ENCODE peak calls at places on chromosomes 3 and 15, in five cellular contexts. One of them, this sample, is unnamed. For H3K4me1, the result is how much of the 10 kb centered on the place peaks cover.

GRCh38 chr3:30516238-30516637 is 90.2 kb upstream of the TGFBR2 start:
- DNase-seq in CD8-positive, alpha-beta memory T cell: no peak
- DNase-seq in spleen: no peak
- DNase-seq in transverse colon: no peak
- DNase-seq in GM23338: no peak
- DNase-seq in this sample: no peak

GRCh38 chr3:32398531-32398930 is 6.9 kb downstream of the CMTM7 start:
- DNase-seq in GM23338: no peak
- DNase-seq in CD8-positive, alpha-beta memory T cell: no peak
- DNase-seq in spleen: peak
- DNase-seq in transverse colon: no peak
- DNase-seq in this sample: peak

GRCh38 chr3:162175145-162175544 is 678.5 kb downstream of the OTOL1 start:
- DNase-seq in CD8-positive, alpha-beta memory T cell: no peak
- DNase-seq in spleen: no peak
- DNase-seq in GM23338: no peak
- DNase-seq in transverse colon: no peak
- DNase-seq in this sample: no peak

GRCh38 chr15:30827625-30828303 is 76.0 kb upstream of the FAN1 start:
- DNase-seq in GM23338: no peak
- DNase-seq in transverse colon: no peak
- DNase-seq in spleen: no peak
- DNase-seq in CD8-positive, alpha-beta memory T cell: no peak
- DNase-seq in this sample: no peak

GRCh38 chr3:192685801-192686200 is 41.5 kb downstream of the FGF12 start:
- DNase-seq in spleen: no peak
- DNase-seq in CD8-positive, alpha-beta memory T cell: no peak
- DNase-seq in GM23338: no peak
- DNase-seq in transverse colon: no peak
- DNase-seq in this sample: no peak

GRCh38 chr3:44365952-44366351 is 27.4 kb downstream of the TCAIM start:
- DNase-seq in GM23338: no peak
- DNase-seq in spleen: no peak
- DNase-seq in CD8-positive, alpha-beta memory T cell: no peak
- DNase-seq in transverse colon: no peak
- DNase-seq in this sample: no peak

GRCh38 chr3:151384741-151385174 is at the start of gene P2RY12:
- DNase-seq in CD8-positive, alpha-beta memory T cell: no peak
- DNase-seq in spleen: no peak
- DNase-seq in transverse colon: no peak
- DNase-seq in GM23338: no peak
- DNase-seq in this sample: no peak

GRCh38 chr3:179603831-179604230 is 607 bp downstream of the MRPL47 start:
- DNase-seq in transverse colon: no peak
- DNase-seq in GM23338: no peak
- DNase-seq in CD8-positive, alpha-beta memory T cell: no peak
- DNase-seq in spleen: no peak
- DNase-seq in this sample: no peak

GRCh38 chr3:194130807-194131589 is 5.0 kb upstream of the HES1 start:
- DNase-seq in transverse colon: peak
- DNase-seq in spleen: no peak
- DNase-seq in CD8-positive, alpha-beta memory T cell: no peak
- DNase-seq in GM23338: peak
- DNase-seq in this sample: no peak

GRCh38 chr3:13018039-13018431 is 55.2 kb downstream of the IQSEC1 start:
- DNase-seq in GM23338: no peak
- DNase-seq in spleen: peak
- DNase-seq in transverse colon: peak
- DNase-seq in CD8-positive, alpha-beta memory T cell: peak
- DNase-seq in this sample: peak

GRCh38 chr3:43082457-43082856 is 23.4 kb downstream of the POMGNT2 start:
- DNase-seq in GM23338: no peak
- DNase-seq in CD8-positive, alpha-beta memory T cell: no peak
- DNase-seq in spleen: no peak
- DNase-seq in transverse colon: no peak
- DNase-seq in this sample: no peak

GRCh38 chr15:93982226-93982641 is 249.1 kb upstream of the MCTP2 start:
- DNase-seq in transverse colon: no peak
- DNase-seq in CD8-positive, alpha-beta memory T cell: no peak
- DNase-seq in spleen: no peak
- DNase-seq in GM23338: no peak
- DNase-seq in this sample: peak

GRCh38 chr3:97889814-97890213 is 68.0 kb downstream of the CRYBG3 start:
- DNase-seq in GM23338: peak
- DNase-seq in transverse colon: no peak
- DNase-seq in CD8-positive, alpha-beta memory T cell: no peak
- DNase-seq in spleen: no peak
- DNase-seq in this sample: no peak

GRCh38 chr3:15427981-15428380 is 583 bp downstream of the EAF1 start:
- DNase-seq in CD8-positive, alpha-beta memory T cell: no peak
- DNase-seq in GM23338: peak
- DNase-seq in transverse colon: peak
- DNase-seq in spleen: no peak
- DNase-seq in this sample: no peak

GRCh38 chr3:50885491-50885890 is 210.8 kb downstream of the DOCK3 start:
- DNase-seq in spleen: no peak
- DNase-seq in CD8-positive, alpha-beta memory T cell: no peak
- DNase-seq in transverse colon: no peak
- DNase-seq in GM23338: peak
- DNase-seq in this sample: no peak

GRCh38 chr3:46947981-46948791 is 28.4 kb downstream of the CCDC12 start:
- DNase-seq in transverse colon: peak
- DNase-seq in CD8-positive, alpha-beta memory T cell: peak
- DNase-seq in GM23338: no peak
- DNase-seq in spleen: peak
- DNase-seq in this sample: no peak

GRCh38 chr3:67154429-67154828 is 156.3 kb downstream of the KBTBD8 start:
- DNase-seq in transverse colon: no peak
- DNase-seq in CD8-positive, alpha-beta memory T cell: no peak
- DNase-seq in spleen: no peak
- DNase-seq in GM23338: peak
- DNase-seq in this sample: no peak

GRCh38 chr3:99712291-99712954 is 74.0 kb downstream of the COL8A1 start:
- DNase-seq in transverse colon: no peak
- DNase-seq in CD8-positive, alpha-beta memory T cell: no peak
- DNase-seq in spleen: no peak
- DNase-seq in GM23338: no peak
- DNase-seq in this sample: no peak

GRCh38 chr3:16513141-16514020 is at the start of gene RFTN1:
- DNase-seq in GM23338: peak
- DNase-seq in CD8-positive, alpha-beta memory T cell: peak
- DNase-seq in transverse colon: peak
- DNase-seq in spleen: peak
- DNase-seq in this sample: no peak

GRCh38 chr15:76199106-76200082 is 111.9 kb downstream of the ETFA start:
- DNase-seq in spleen: no peak
- DNase-seq in GM23338: no peak
- DNase-seq in CD8-positive, alpha-beta memory T cell: no peak
- DNase-seq in transverse colon: peak
- DNase-seq in this sample: peak

GRCh38 chr15:92810418-92811138 is 89.5 kb upstream of the CHD2 start:
- DNase-seq in spleen: peak
- DNase-seq in transverse colon: peak
- DNase-seq in CD8-positive, alpha-beta memory T cell: no peak
- DNase-seq in GM23338: peak
- DNase-seq in this sample: peak

GRCh38 chr15:49227602-49228001 is 57.6 kb downstream of the GALK2 start:
- DNase-seq in CD8-positive, alpha-beta memory T cell: no peak
- DNase-seq in GM23338: no peak
- DNase-seq in transverse colon: no peak
- DNase-seq in spleen: no peak
- DNase-seq in this sample: no peak

GRCh38 chr15:68028137-68028771 is 25.9 kb upstream of the PIAS1 start:
- DNase-seq in transverse colon: no peak
- DNase-seq in CD8-positive, alpha-beta memory T cell: no peak
- DNase-seq in GM23338: no peak
- DNase-seq in spleen: no peak
- DNase-seq in this sample: no peak

GRCh38 chr15:98943609-98944111 is 63.9 kb downstream of the PGPEP1L start:
- DNase-seq in GM23338: no peak
- DNase-seq in spleen: peak
- DNase-seq in CD8-positive, alpha-beta memory T cell: no peak
- DNase-seq in transverse colon: peak
- DNase-seq in this sample: no peak

GRCh38 chr3:119810018-119810435 is 28.1 kb downstream of the NR1I2 start:
- DNase-seq in transverse colon: peak
- DNase-seq in CD8-positive, alpha-beta memory T cell: peak
- DNase-seq in GM23338: peak
- DNase-seq in spleen: peak
- DNase-seq in this sample: no peak

GRCh38 chr15:67164811-67165652 is 89.4 kb downstream of the AAGAB start:
- DNase-seq in spleen: no peak
- DNase-seq in transverse colon: no peak
- DNase-seq in GM23338: peak
- DNase-seq in CD8-positive, alpha-beta memory T cell: no peak
- DNase-seq in this sample: peak

GRCh38 chr3:40071683-40072238 is 237.7 kb upstream of the EIF1B start:
- DNase-seq in transverse colon: peak
- DNase-seq in CD8-positive, alpha-beta memory T cell: no peak
- DNase-seq in GM23338: no peak
- DNase-seq in spleen: no peak
- DNase-seq in this sample: no peak

GRCh38 chr3:125144653-125145314 is 67.8 kb downstream of the SLC12A8 start:
- DNase-seq in spleen: no peak
- DNase-seq in CD8-positive, alpha-beta memory T cell: no peak
- DNase-seq in GM23338: no peak
- DNase-seq in transverse colon: no peak
- DNase-seq in this sample: peak

GRCh38 chr3:13543251-13543650 is 5.7 kb upstream of the FBLN2 start:
- DNase-seq in transverse colon: peak
- DNase-seq in GM23338: no peak
- DNase-seq in spleen: no peak
- DNase-seq in CD8-positive, alpha-beta memory T cell: no peak
- DNase-seq in this sample: peak

GRCh38 chr15:48965972-48966371 is 2.3 kb upstream of the SHC4 start:
- DNase-seq in spleen: no peak
- DNase-seq in CD8-positive, alpha-beta memory T cell: no peak
- DNase-seq in GM23338: no peak
- DNase-seq in transverse colon: no peak
- DNase-seq in this sample: no peak

GRCh38 chr3:25428003-25428861 is at the start of gene RARB:
- DNase-seq in spleen: no peak
- DNase-seq in transverse colon: peak
- DNase-seq in CD8-positive, alpha-beta memory T cell: no peak
- DNase-seq in GM23338: peak
- DNase-seq in this sample: peak

GRCh38 chr15:100314809-100315400 is 26.9 kb downstream of the ADAMTS17 start:
- DNase-seq in spleen: no peak
- DNase-seq in CD8-positive, alpha-beta memory T cell: no peak
- DNase-seq in GM23338: peak
- DNase-seq in transverse colon: no peak
- DNase-seq in this sample: no peak

GRCh38 chr3:11522398-11522715 is 121.4 kb downstream of the VGLL4 start:
- DNase-seq in spleen: no peak
- DNase-seq in GM23338: no peak
- DNase-seq in transverse colon: no peak
- DNase-seq in CD8-positive, alpha-beta memory T cell: no peak
- DNase-seq in this sample: peak

GRCh38 chr15:89136818-89137772 is 48.8 kb downstream of the ABHD2 start:
- DNase-seq in CD8-positive, alpha-beta memory T cell: no peak
- DNase-seq in transverse colon: peak
- DNase-seq in spleen: peak
- DNase-seq in GM23338: no peak
- DNase-seq in this sample: peak

GRCh38 chr15:88912500-88912921 is 668 bp downstream of the MFGE8 start:
- DNase-seq in transverse colon: no peak
- DNase-seq in CD8-positive, alpha-beta memory T cell: no peak
- DNase-seq in GM23338: peak
- DNase-seq in spleen: no peak
- DNase-seq in this sample: no peak

GRCh38 chr15:64452988-64453688 is 7.2 kb upstream of the ZNF609 start:
- DNase-seq in transverse colon: no peak
- DNase-seq in GM23338: no peak
- DNase-seq in spleen: no peak
- DNase-seq in CD8-positive, alpha-beta memory T cell: no peak
- DNase-seq in this sample: peak
- H3K4me1 ChIP-seq in transverse colon: under half
- H3K4me1 ChIP-seq in GM23338: under half
- H3K4me1 ChIP-seq in spleen: under half
- H3K4me1 ChIP-seq in CD8-positive, alpha-beta memory T cell: under half
- H3K4me1 ChIP-seq in this sample: under half

GRCh38 chr3:42067324-42067723 is 23.8 kb upstream of the TRAK1 start:
- DNase-seq in CD8-positive, alpha-beta memory T cell: no peak
- DNase-seq in transverse colon: no peak
- DNase-seq in spleen: no peak
- DNase-seq in GM23338: no peak
- DNase-seq in this sample: no peak
- H3K4me1 ChIP-seq in CD8-positive, alpha-beta memory T cell: under half
- H3K4me1 ChIP-seq in transverse colon: half or more
- H3K4me1 ChIP-seq in spleen: half or more
- H3K4me1 ChIP-seq in GM23338: under half
- H3K4me1 ChIP-seq in this sample: under half

GRCh38 chr3:35722902-35723301 is 83.6 kb downstream of the ARPP21 start:
- DNase-seq in CD8-positive, alpha-beta memory T cell: no peak
- DNase-seq in GM23338: no peak
- DNase-seq in transverse colon: no peak
- DNase-seq in spleen: no peak
- DNase-seq in this sample: no peak

GRCh38 chr3:35721628-35722027 is 82.3 kb downstream of the ARPP21 start:
- DNase-seq in spleen: no peak
- DNase-seq in transverse colon: no peak
- DNase-seq in GM23338: no peak
- DNase-seq in CD8-positive, alpha-beta memory T cell: no peak
- DNase-seq in this sample: no peak

GRCh38 chr3:35723480-35724097 is 84.3 kb downstream of the ARPP21 start:
- DNase-seq in transverse colon: no peak
- DNase-seq in GM23338: no peak
- DNase-seq in CD8-positive, alpha-beta memory T cell: no peak
- DNase-seq in spleen: no peak
- DNase-seq in this sample: no peak

GRCh38 chr3:35724106-35724505 is 84.8 kb downstream of the ARPP21 start:
- DNase-seq in transverse colon: no peak
- DNase-seq in GM23338: no peak
- DNase-seq in spleen: no peak
- DNase-seq in CD8-positive, alpha-beta memory T cell: no peak
- DNase-seq in this sample: no peak

DNA sequence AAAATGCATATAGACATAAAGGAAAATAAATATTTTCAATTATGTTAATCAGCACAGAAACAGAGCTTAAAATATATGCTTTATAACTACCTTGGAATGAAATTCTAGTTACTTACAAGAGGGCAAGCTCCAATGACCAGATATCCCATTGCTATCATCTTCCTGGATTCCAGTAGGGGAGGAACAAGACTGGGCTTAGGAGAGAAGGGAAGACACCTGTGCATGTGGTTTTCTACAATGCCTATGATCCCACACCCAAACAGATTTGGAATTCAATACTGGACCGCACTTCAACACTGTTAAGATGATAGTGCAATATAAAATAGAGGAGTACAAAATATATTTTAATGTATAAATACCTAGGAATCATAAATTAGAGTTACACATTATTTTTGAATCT is 79.6 kb downstream of the ARPP21 start:
- DNase-seq in spleen: no peak
- DNase-seq in GM23338: no peak
- DNase-seq in transverse colon: no peak
- DNase-seq in CD8-positive, alpha-beta memory T cell: no peak
- DNase-seq in this sample: no peak
- H3K4me1 ChIP-seq in spleen: under half
- H3K4me1 ChIP-seq in GM23338: under half
- H3K4me1 ChIP-seq in transverse colon: under half
- H3K4me1 ChIP-seq in CD8-positive, alpha-beta memory T cell: under half
- H3K4me1 ChIP-seq in this sample: under half

GRCh38 chr3:171258316-171258715 is 201.9 kb downstream of the TNIK start:
- DNase-seq in GM23338: peak
- DNase-seq in CD8-positive, alpha-beta memory T cell: no peak
- DNase-seq in spleen: no peak
- DNase-seq in transverse colon: no peak
- DNase-seq in this sample: no peak
- H3K4me1 ChIP-seq in GM23338: under half
- H3K4me1 ChIP-seq in CD8-positive, alpha-beta memory T cell: half or more
- H3K4me1 ChIP-seq in spleen: under half
- H3K4me1 ChIP-seq in transverse colon: under half
- H3K4me1 ChIP-seq in this sample: under half

This sample was measured in sigmoid colon.